ENCODE peak calls at places on chromosomes 6 and 20, in eight cellular contexts. D is OCI-LY7, U is neural progenitor cell, Q is hepatocyte, J is HCT116, F is MM.1S, Z is GM23338, N is PC-3. O is an unnamed sample.

GRCh38 chr6:2966347-2966746 is 5.0 kb downstream of the SERPINB6 start:
- DNase-seq in D (no peak), U (no peak), Q (no peak), J (no peak), F (no peak), Z (no peak), N (no peak), O (no peak)

GRCh38 chr6:80335061-80335660 is 228.7 kb downstream of the BCKDHB start:
- DNase-seq in D (no peak), U (no peak), Q (no peak), J (no peak), F (no peak), Z (no peak), N (no peak), O (peak)

GRCh38 chr20:31355981-31356380 is 12.4 kb upstream of the DEFB118 start:
- DNase-seq in D (no peak), U (no peak), Q (no peak), J (no peak), F (no peak), Z (no peak), N (peak), O (peak)

GRCh38 chr6:144298167-144298671 is 13.1 kb downstream of the UTRN start:
- DNase-seq in D (no peak), U (no peak), Q (peak), J (no peak), F (no peak), Z (no peak), N (no peak), O (no peak)

GRCh38 chr20:62208805-62209755 is 11.0 kb downstream of the HRH3 start:
- DNase-seq in D (no peak), U (peak), Q (no peak), J (no peak), F (no peak), Z (peak), N (peak), O (peak)

GRCh38 chr20:20888273-20888656 is 175.8 kb upstream of the RALGAPA2 start:
- DNase-seq in D (no peak), U (peak), Q (no peak), J (no peak), F (no peak), Z (no peak), N (no peak), O (no peak)

GRCh38 chr6:148987982-148988381 is 241.2 kb downstream of the UST start:
- DNase-seq in D (no peak), U (no peak), Q (no peak), J (no peak), F (no peak), Z (no peak), N (no peak), O (no peak)

GRCh38 chr6:108359901-108360882 is 65.3 kb downstream of the AFG1L start:
- DNase-seq in D (peak), U (no peak), Q (no peak), J (no peak), F (no peak), Z (peak), N (no peak), O (no peak)

GRCh38 chr6:2196079-2196679 is 49.2 kb downstream of the GMDS start:
- DNase-seq in D (peak), U (peak), Q (peak), J (peak), F (peak), Z (peak), N (peak), O (peak)

GRCh38 chr20:41738584-41739193 is 120.5 kb upstream of the CHD6 start:
- DNase-seq in D (peak), U (peak), Q (peak), J (peak), F (peak), Z (peak), N (peak), O (peak)

GRCh38 chr6:43772571-43773049 is 2.6 kb downstream of the VEGFA start:
- DNase-seq in D (peak), U (peak), Q (no peak), J (no peak), F (peak), Z (peak), N (no peak), O (peak)

GRCh38 chr6:30657454-30657853 is 10.5 kb downstream of the C6orf136 start:
- DNase-seq in D (no peak), U (no peak), Q (no peak), J (no peak), F (no peak), Z (no peak), N (no peak), O (no peak)

GRCh38 chr6:108650325-108650724 is 89.6 kb downstream of the FOXO3 start:
- DNase-seq in D (no peak), U (no peak), Q (no peak), J (no peak), F (no peak), Z (no peak), N (no peak), O (no peak)

GRCh38 chr6:112269165-112269564 is 14.8 kb upstream of the LAMA4 start:
- DNase-seq in D (no peak), U (no peak), Q (no peak), J (no peak), F (no peak), Z (peak), N (peak), O (peak)

DNA sequence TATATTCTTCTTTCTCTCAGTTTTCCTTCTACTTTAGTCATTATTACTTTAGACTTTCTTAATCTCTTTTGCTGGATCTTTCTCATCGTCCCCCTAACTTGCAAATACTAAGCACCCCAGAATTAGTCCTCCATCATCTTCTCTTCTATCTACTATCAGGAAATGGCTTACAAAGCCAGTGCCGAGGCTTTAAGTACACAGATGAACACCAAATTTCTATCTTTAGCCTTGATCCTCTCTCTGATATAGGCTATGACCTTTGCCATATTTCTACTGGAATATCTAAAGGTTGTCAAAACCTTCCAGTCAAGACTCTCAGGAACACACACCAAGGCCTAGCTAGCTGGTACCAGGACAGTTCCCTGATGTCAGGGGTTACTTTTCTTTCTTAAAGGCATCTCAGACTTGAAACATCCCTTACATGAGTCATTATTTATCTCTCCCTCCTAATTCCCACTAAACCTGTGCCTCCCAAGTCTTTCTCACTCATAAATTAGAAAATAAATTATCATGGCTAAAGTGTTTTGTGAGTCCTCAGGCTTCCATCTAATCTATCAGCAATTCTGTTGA is 278.6 kb upstream of the TCF21 start:
- DNase-seq in D (no peak), U (no peak), Q (no peak), J (no peak), F (no peak), Z (no peak), N (peak), O (peak)
- TF ChIP-seq EZH2phosphoT487 in D (no peak), U (no peak), Q (no peak), J (no peak), F (no peak), Z (no peak), N (no peak), O (no peak)

DNA sequence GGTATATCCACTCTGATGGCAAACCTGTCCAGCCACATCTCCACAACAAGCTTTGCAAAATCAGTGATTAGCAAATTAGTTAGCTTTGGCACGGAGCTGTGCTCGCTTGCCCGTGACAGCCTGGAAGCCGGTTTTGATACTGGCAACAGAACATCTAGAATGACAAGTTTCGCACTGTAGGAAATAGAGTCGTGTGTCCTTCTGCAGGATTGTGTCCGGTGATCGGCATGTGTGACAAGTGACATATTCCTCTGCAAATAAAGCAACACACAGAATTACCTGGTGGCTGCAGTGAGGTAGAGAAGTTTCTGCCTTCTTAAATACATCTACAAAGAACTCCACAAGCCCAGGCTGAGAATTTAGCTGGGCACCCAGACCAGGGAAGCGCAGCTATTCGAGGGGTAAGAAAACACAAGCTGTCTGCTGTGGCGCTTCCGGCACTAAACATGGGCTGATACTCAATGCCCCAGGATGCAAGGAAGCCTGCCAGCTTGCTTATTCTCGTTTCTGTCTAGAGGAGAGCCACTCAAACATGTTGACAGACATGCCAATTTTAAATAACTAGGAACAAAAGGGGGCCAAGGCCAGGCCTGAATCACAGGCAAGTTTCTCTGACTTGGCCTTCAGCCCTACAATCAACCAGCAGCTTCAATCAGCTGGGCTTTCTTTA is 22.3 kb downstream of the EIF2S2 start:
- DNase-seq in D (no peak), U (no peak), Q (no peak), J (no peak), F (no peak), Z (no peak), N (no peak), O (no peak)
- TF ChIP-seq EZH2phosphoT487 in D (no peak), U (no peak), Q (no peak), J (no peak), F (no peak), Z (no peak), N (no peak), O (no peak)

DNA sequence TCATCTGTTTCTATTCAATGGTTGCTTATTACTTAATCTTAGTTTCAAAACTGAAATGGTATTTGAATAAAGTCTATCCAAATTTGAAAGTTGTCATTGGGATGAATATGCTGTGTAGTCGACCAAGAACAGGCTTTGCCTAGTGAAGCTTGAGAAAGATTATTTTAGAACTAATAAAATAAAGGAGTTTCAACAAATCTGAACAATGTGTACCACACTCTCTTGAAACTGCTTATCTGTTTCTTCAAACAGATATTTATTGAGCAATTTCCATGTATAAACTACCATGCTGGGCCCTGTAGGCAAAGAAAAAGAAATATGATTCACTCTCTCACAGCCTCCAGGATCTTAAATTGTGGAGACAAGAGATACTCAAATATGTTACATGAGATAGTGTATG is 174.4 kb downstream of the OGFRL1 start:
- DNase-seq in D (no peak), U (no peak), Q (no peak), J (no peak), F (no peak), Z (no peak), N (no peak), O (no peak)
- TF ChIP-seq EZH2phosphoT487 in D (no peak), U (no peak), Q (no peak), J (no peak), F (no peak), Z (no peak), N (no peak), O (no peak)

GRCh38 chr20:36491901-36492617 is 49.3 kb upstream of the MYL9 start:
- DNase-seq in D (peak), U (no peak), Q (peak), J (no peak), F (peak), Z (no peak), N (no peak), O (peak)
- TF ChIP-seq EZH2phosphoT487 in D (no peak), U (no peak), Q (no peak), J (no peak), F (no peak), Z (no peak), N (no peak), O (no peak)

GRCh38 chr6:158783851-158784250 is 35.3 kb downstream of the EZR start:
- DNase-seq in D (no peak), U (no peak), Q (no peak), J (no peak), F (no peak), Z (no peak), N (no peak), O (no peak)
- TF ChIP-seq EZH2phosphoT487 in D (no peak), U (no peak), Q (no peak), J (no peak), F (no peak), Z (no peak), N (no peak), O (no peak)

DNA sequence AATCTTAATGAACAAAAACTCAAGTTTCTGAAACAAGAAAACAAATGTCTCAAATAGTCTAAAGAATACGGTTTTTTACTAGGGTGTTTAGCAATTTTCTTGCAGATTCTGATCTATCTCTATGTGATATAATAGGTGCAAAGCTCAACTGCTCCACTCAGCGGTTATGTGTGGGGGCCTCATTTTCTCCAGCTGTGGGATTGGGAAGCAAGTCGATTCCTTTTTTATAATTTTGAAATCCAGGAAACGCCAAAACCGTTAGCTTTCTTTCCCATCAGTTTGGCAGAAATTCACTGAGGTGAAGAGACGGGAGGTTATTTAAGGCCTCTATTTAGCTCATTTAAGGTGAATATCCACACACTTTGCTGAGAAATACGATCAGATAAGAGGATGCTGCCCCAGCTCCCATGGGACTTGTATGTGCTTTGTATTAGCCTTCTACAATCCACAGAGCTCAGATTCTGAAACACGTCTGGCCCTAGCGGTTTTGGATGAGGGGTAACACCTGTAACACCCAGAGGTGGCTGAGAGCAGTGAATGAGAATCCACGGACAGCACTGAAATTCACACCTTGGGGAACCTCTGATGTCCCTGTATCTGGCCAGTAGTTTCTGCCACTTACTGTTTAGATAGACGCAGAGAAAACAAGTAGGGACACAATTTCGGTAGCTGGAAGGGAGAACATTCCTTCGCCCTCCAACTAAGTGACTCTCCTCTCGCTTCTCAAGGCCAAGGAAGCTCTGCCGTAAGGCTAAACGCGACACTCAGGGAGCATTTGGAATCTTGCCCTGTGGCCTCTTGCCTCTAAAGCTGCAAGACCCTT is 6.6 kb upstream of the BCAS4 start:
- DNase-seq in D (peak), U (no peak), Q (peak), J (peak), F (no peak), Z (no peak), N (peak), O (peak)
- TF ChIP-seq EZH2phosphoT487 in D (no peak), U (no peak), Q (no peak), J (no peak), F (no peak), Z (no peak), N (no peak), O (no peak)

GRCh38 chr6:33869826-33870423 is 66.1 kb upstream of the MLN start:
- DNase-seq in D (no peak), U (peak), Q (no peak), J (no peak), F (no peak), Z (peak), N (no peak), O (no peak)
- TF ChIP-seq EZH2phosphoT487 in D (no peak), U (no peak), Q (no peak), J (no peak), F (no peak), Z (no peak), N (no peak), O (no peak)

GRCh38 chr20:49245921-49246740 is 26.9 kb downstream of the DDX27 start:
- DNase-seq in D (peak), U (peak), Q (peak), J (peak), F (peak), Z (peak), N (peak), O (peak)
- TF ChIP-seq EZH2phosphoT487 in D (no peak), U (no peak), Q (no peak), J (no peak), F (no peak), Z (no peak), N (no peak), O (no peak)

DNA sequence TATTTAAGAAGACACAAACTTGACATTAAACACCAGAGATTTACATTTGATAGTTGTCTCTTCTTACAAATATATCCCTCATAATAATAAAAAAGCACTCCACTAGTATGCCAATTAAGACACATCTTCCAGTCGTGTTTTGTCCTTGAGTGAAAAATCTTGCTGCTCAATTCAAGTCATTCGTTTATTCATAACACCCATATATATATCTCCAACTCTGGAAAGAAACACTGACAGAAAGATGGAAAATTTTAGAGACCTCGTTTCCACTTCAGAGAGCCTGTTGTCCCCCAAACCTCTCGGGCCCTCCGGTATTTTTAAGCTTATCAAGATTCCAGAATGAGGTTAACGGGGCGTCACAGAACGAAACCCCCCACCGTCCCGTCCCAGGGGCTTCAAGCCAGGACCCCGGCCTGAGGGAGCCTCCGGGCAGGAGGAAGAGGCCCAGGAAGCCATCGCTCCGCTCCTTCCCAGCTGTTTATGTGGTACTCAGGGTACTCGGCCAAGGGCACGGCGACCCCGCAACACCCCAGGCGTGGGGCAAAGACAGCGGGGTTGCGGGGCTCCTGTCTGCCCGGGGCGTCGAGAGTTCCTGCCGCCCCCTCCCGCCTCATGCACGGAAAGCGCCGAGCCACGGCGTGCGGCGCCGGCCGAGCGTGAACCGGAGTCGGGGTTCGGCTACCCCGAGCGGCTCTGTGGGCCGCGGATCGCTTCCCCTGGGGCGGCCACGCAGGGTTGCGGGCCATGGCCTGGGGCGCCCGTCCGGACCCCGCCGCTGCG is 635 bp upstream of the SNX9 start:
- DNase-seq in D (no peak), U (peak), Q (no peak), J (no peak), F (no peak), Z (peak), N (no peak), O (peak)
- TF ChIP-seq EZH2phosphoT487 in D (no peak), U (no peak), Q (no peak), J (no peak), F (no peak), Z (no peak), N (no peak), O (no peak)